ENCODE peak calls at places on chromosome 19, in five cellular contexts. One of them, this sample, is unnamed.

GRCh38 chr19:4909172-4909896 is at the start of gene UHRF1:
- DNase-seq in cardiac fibroblast: no peak
- DNase-seq in stomach: no peak
- DNase-seq in keratinocyte: no peak
- DNase-seq in breast epithelium: no peak
- DNase-seq in this sample: no peak

GRCh38 chr19:5292843-5293606 is 47.6 kb downstream of the PTPRS start:
- DNase-seq in cardiac fibroblast: peak; percentile 75
- DNase-seq in stomach: peak; percentile 70
- DNase-seq in keratinocyte: no peak
- DNase-seq in breast epithelium: peak; percentile 57
- DNase-seq in this sample: peak; percentile 75

GRCh38 chr19:45575216-45575615 is 9.4 kb downstream of the OPA3 start:
- DNase-seq in cardiac fibroblast: no peak
- DNase-seq in stomach: no peak
- DNase-seq in keratinocyte: no peak
- DNase-seq in breast epithelium: no peak
- DNase-seq in this sample: no peak

GRCh38 chr19:46860846-46861690 is at the start of gene ARHGAP35:
- DNase-seq in cardiac fibroblast: peak; percentile 93
- DNase-seq in stomach: no peak
- DNase-seq in keratinocyte: no peak
- DNase-seq in breast epithelium: no peak
- DNase-seq in this sample: no peak

GRCh38 chr19:14612657-14613056 is 29.8 kb downstream of the CLEC17A start:
- DNase-seq in cardiac fibroblast: no peak
- DNase-seq in stomach: no peak
- DNase-seq in keratinocyte: no peak
- DNase-seq in breast epithelium: no peak
- DNase-seq in this sample: no peak

GRCh38 chr19:12939292-12939606 is 840 bp downstream of the CALR start:
- DNase-seq in cardiac fibroblast: peak; percentile 56
- DNase-seq in stomach: no peak
- DNase-seq in keratinocyte: no peak
- DNase-seq in breast epithelium: no peak
- DNase-seq in this sample: peak; percentile 49

GRCh38 chr19:3360494-3361383 is 5.6 kb upstream of the NFIC start:
- DNase-seq in cardiac fibroblast: no peak
- DNase-seq in stomach: peak; percentile 66
- DNase-seq in keratinocyte: no peak
- DNase-seq in breast epithelium: peak; percentile 52
- DNase-seq in this sample: no peak

GRCh38 chr19:55585658-55586339 is 5.2 kb upstream of the ZNF579 start:
- DNase-seq in cardiac fibroblast: peak; percentile 90
- DNase-seq in stomach: peak; percentile 76
- DNase-seq in keratinocyte: no peak
- DNase-seq in breast epithelium: peak; percentile 66
- DNase-seq in this sample: peak; percentile 58

GRCh38 chr19:30111456-30111855 is 169.4 kb downstream of the URI1 start:
- DNase-seq in cardiac fibroblast: no peak
- DNase-seq in stomach: no peak
- DNase-seq in keratinocyte: no peak
- DNase-seq in breast epithelium: no peak
- DNase-seq in this sample: no peak

GRCh38 chr19:34155686-34156085 is 16.6 kb upstream of the LSM14A start:
- DNase-seq in cardiac fibroblast: no peak
- DNase-seq in stomach: no peak
- DNase-seq in keratinocyte: no peak
- DNase-seq in breast epithelium: no peak
- DNase-seq in this sample: peak; percentile 41

GRCh38 chr19:4811328-4812131 is 20.0 kb downstream of the TICAM1 start:
- DNase-seq in cardiac fibroblast: peak; percentile 75
- DNase-seq in stomach: peak; percentile 92
- DNase-seq in keratinocyte: no peak
- DNase-seq in breast epithelium: peak; percentile 65
- DNase-seq in this sample: peak; percentile 49

GRCh38 chr19:5865772-5866171 is 4.6 kb downstream of the FUT5 start:
- DNase-seq in cardiac fibroblast: no peak
- DNase-seq in stomach: no peak
- DNase-seq in keratinocyte: no peak
- DNase-seq in breast epithelium: no peak
- DNase-seq in this sample: no peak

DNA sequence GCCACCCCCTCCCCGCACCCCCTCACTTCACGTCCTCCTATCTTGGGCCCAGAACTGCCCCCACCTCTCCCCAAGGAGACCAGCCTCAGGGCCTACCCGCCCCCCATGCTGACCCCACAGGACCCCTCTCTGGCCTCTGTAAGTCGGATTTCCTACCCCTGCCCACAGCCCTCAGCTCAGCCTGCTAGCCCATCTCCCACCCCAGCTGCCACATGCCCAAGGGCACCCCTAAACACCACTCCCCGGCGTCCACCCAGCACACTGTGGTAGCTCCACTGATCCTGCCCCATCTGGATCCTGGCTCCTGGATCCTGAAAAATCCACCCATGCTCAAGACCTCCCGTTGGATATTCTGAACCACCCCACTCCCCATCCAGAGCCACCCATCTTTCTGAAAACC is 805 bp downstream of the EVI5L start:
- DNase-seq in cardiac fibroblast: no peak
- DNase-seq in stomach: no peak
- DNase-seq in keratinocyte: no peak
- DNase-seq in breast epithelium: no peak
- DNase-seq in this sample: no peak
- H3K4me3 ChIP-seq in cardiac fibroblast: peak overlapping the region; percentile 69
- H3K4me3 ChIP-seq in stomach: peak overlapping the region; percentile 86
- H3K4me3 ChIP-seq in keratinocyte: peak overlapping the region; percentile 56
- H3K4me3 ChIP-seq in breast epithelium: peak overlapping the region; percentile 86
- H3K4me3 ChIP-seq in this sample: peak overlapping the region; percentile 69

GRCh38 chr19:39497850-39498261 is 891 bp upstream of the DLL3 start:
- DNase-seq in cardiac fibroblast: peak; percentile 42
- DNase-seq in stomach: no peak
- DNase-seq in keratinocyte: no peak
- DNase-seq in breast epithelium: no peak
- DNase-seq in this sample: no peak
- TF ChIP-seq CTCF in cardiac fibroblast: peak; percentile 11
- TF ChIP-seq CTCF in stomach: no peak
- TF ChIP-seq CTCF in keratinocyte: peak; percentile 53
- TF ChIP-seq CTCF in breast epithelium: no peak
- TF ChIP-seq CTCF in this sample: peak; percentile 29

DNA sequence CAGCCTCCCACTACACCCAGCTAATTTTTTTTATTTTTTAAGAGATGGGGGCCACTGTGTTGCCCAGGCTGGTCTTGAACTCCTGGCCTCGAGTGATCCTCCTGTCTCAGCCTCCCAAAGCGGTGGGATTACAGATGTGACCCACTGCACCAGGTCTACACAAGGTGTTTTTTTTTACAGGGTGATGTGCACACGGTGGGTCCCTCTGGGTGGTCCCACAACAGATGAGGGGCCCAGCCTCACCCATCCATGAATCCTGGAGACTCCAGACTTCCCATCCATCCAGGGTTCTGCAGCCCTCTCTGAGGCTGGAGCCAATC is 602 bp upstream of the KLF2 start:
- DNase-seq in cardiac fibroblast: no peak
- DNase-seq in stomach: no peak
- DNase-seq in keratinocyte: no peak
- DNase-seq in breast epithelium: no peak
- DNase-seq in this sample: no peak
- H3K4me3 ChIP-seq in cardiac fibroblast: no peak overlapping the region
- H3K4me3 ChIP-seq in stomach: peak overlapping the region; percentile 77
- H3K4me3 ChIP-seq in keratinocyte: peak overlapping the region; percentile 46
- H3K4me3 ChIP-seq in breast epithelium: peak overlapping the region; percentile 94
- H3K4me3 ChIP-seq in this sample: peak overlapping the region; percentile 62

GRCh38 chr19:17334414-17335409 is at the start of gene ANO8:
- DNase-seq in cardiac fibroblast: peak; percentile 99
- DNase-seq in stomach: peak; percentile 94
- DNase-seq in keratinocyte: no peak
- DNase-seq in breast epithelium: peak; percentile 86
- DNase-seq in this sample: peak; percentile 100
- TF ChIP-seq CTCF in cardiac fibroblast: no peak
- TF ChIP-seq CTCF in stomach: no peak
- TF ChIP-seq CTCF in keratinocyte: no peak
- TF ChIP-seq CTCF in breast epithelium: no peak
- TF ChIP-seq CTCF in this sample: no peak

DNA sequence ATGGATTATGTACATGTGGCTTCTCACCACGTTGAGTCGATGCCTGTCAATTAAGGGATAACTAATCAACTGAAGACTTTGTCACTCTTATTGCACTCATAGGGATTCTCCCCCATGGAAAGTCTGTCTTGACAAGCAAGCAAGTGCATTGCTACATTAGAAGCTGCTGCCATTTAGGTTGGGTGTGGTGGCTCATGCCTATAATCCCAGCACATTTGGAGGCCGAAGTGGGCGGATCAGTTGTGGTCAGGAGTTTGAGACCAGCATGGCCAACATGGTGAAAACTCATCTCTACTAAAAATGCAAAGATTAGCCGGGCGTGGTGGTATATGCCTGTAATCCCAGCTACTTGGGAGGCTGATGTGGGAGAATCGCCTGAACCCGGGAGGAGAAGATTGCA is 18.3 kb upstream of the ZNF846 start:
- DNase-seq in cardiac fibroblast: no peak
- DNase-seq in stomach: no peak
- DNase-seq in keratinocyte: no peak
- DNase-seq in breast epithelium: no peak
- DNase-seq in this sample: no peak
- H3K4me3 ChIP-seq in cardiac fibroblast: no peak overlapping the region
- H3K4me3 ChIP-seq in stomach: peak overlapping the region; percentile 60
- H3K4me3 ChIP-seq in keratinocyte: no peak overlapping the region
- H3K4me3 ChIP-seq in breast epithelium: peak overlapping the region; percentile 96
- H3K4me3 ChIP-seq in this sample: no peak overlapping the region

DNA sequence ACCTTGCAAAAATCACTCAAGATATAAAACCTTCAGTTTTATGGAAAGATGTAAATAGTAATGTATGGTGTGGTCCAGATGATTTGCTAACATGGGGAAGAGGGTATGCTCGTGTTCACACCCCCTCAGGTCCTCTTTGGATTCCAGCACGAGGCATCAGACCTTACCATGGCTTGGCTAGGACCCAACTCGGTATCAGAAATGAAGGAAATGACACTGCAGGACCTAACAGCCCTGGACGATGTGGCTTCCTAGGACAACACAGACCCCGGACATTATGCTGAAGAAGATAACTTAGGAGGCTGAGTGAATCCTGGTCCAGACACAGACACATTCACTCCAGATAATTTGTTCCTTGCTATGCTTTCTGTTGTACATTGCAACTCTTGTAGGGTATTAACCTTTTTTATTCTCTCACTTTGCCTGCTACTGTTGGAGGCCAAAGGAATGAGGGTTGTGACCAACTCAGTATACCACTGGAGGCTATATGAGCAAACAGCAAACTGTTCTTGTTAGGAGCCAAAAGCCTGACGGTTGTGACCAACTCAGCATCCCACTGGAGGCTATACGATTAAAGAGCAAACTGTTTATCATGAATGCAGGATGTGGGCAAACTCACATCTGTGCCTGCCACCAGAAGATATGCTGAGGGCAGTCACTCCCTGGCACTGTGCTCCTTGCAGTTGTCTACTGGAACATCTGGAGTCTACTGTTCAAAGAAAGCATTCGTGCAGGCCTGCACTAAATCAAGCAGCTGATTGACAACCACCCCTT is 121.7 kb downstream of the ZNF429 start:
- DNase-seq in cardiac fibroblast: no peak
- DNase-seq in stomach: no peak
- DNase-seq in keratinocyte: no peak
- DNase-seq in breast epithelium: no peak
- DNase-seq in this sample: no peak
- TF ChIP-seq CTCF in cardiac fibroblast: no peak
- TF ChIP-seq CTCF in stomach: no peak
- TF ChIP-seq CTCF in keratinocyte: no peak
- TF ChIP-seq CTCF in breast epithelium: no peak
- TF ChIP-seq CTCF in this sample: no peak

GRCh38 chr19:41325947-41326706 is 16.2 kb downstream of the CCDC97 start:
- DNase-seq in cardiac fibroblast: no peak
- DNase-seq in stomach: no peak
- DNase-seq in keratinocyte: no peak
- DNase-seq in breast epithelium: no peak
- DNase-seq in this sample: peak; percentile 85

GRCh38 chr19:41327499-41328156 is 17.7 kb downstream of the CCDC97 start:
- DNase-seq in cardiac fibroblast: no peak
- DNase-seq in stomach: peak; percentile 87
- DNase-seq in keratinocyte: peak; percentile 61
- DNase-seq in breast epithelium: peak; percentile 79
- DNase-seq in this sample: no peak

GRCh38 chr19:41328157-41328817 is 18.3 kb downstream of the CCDC97 start:
- DNase-seq in cardiac fibroblast: no peak
- DNase-seq in stomach: no peak
- DNase-seq in keratinocyte: no peak
- DNase-seq in breast epithelium: no peak
- DNase-seq in this sample: no peak

GRCh38 chr19:41325640-41325946 is 15.6 kb downstream of the CCDC97 start:
- DNase-seq in cardiac fibroblast: no peak
- DNase-seq in stomach: no peak
- DNase-seq in keratinocyte: no peak
- DNase-seq in breast epithelium: no peak
- DNase-seq in this sample: no peak

GRCh38 chr19:41327076-41327475 is 17.1 kb downstream of the CCDC97 start:
- DNase-seq in cardiac fibroblast: no peak
- DNase-seq in stomach: no peak
- DNase-seq in keratinocyte: no peak
- DNase-seq in breast epithelium: no peak
- DNase-seq in this sample: no peak
- H3K4me3 ChIP-seq in cardiac fibroblast: no peak overlapping the region
- H3K4me3 ChIP-seq in stomach: peak overlapping the region; percentile 44
- H3K4me3 ChIP-seq in keratinocyte: peak overlapping the region; percentile 56
- H3K4me3 ChIP-seq in breast epithelium: peak overlapping the region; percentile 59
- H3K4me3 ChIP-seq in this sample: no peak overlapping the region

GRCh38 chr19:49869484-49870308 is 2.3 kb upstream of the PNKP start:
- DNase-seq in cardiac fibroblast: peak; percentile 100
- DNase-seq in stomach: peak; percentile 96
- DNase-seq in keratinocyte: peak; percentile 97
- DNase-seq in breast epithelium: peak; percentile 98
- DNase-seq in this sample: peak; percentile 100
- TF ChIP-seq CTCF in cardiac fibroblast: no peak
- TF ChIP-seq CTCF in stomach: no peak
- TF ChIP-seq CTCF in keratinocyte: no peak
- TF ChIP-seq CTCF in breast epithelium: peak; percentile 20
- TF ChIP-seq CTCF in this sample: peak; percentile 4